ENCODE peak calls at places on chromosome 7, in four cellular contexts. V, J, R and S are unnamed samples.

GRCh38 chr7:126426652-126427051 is 826.1 kb downstream of the GRM8 start:
- DNase-seq in J (no peak), V (no peak), R (no peak), S (no peak)

GRCh38 chr7:139078911-139079310 is 30.6 kb downstream of the ZC3HAV1 start:
- DNase-seq in V (no peak), R (no peak), J (no peak), S (no peak)

GRCh38 chr7:44138698-44139097 is 2.4 kb downstream of the MYL7 start:
- DNase-seq in R (no peak), V (no peak), J (no peak), S (no peak)

GRCh38 chr7:143884978-143885559 is 16.9 kb downstream of the TCAF1 start:
- DNase-seq in R (no peak), J (peak), V (no peak), S (no peak)

GRCh38 chr7:41756783-41757182 is 53.9 kb upstream of the INHBA start:
- DNase-seq in V (no peak), R (no peak), J (no peak), S (no peak)

GRCh38 chr7:207418-208127 is 15.2 kb downstream of the FAM20C start:
- DNase-seq in R (no peak), V (no peak), J (no peak), S (no peak)

GRCh38 chr7:74009719-74010118 is 18.3 kb upstream of the ELN start:
- DNase-seq in J (no peak), R (no peak), V (peak), S (no peak)

GRCh38 chr7:136496526-136496925 is 371.9 kb upstream of the CHRM2 start:
- DNase-seq in V (no peak), R (no peak), J (no peak), S (no peak)

GRCh38 chr7:44646176-44646920 is 39.9 kb downstream of the OGDH start:
- DNase-seq in J (no peak), V (no peak), R (peak), S (no peak)

GRCh38 chr7:11786186-11786585 is 45.8 kb downstream of the THSD7A start:
- DNase-seq in V (no peak), J (no peak), R (no peak), S (no peak)

GRCh38 chr7:123070702-123071286 is 75.3 kb upstream of the TAS2R16 start:
- DNase-seq in J (no peak), V (no peak), R (no peak), S (peak)

GRCh38 chr7:112366886-112367285 is 83.4 kb upstream of the IFRD1 start:
- DNase-seq in V (no peak), J (no peak), R (no peak), S (no peak)

GRCh38 chr7:80967536-80968297 is 48.9 kb upstream of the SEMA3C start:
- DNase-seq in V (no peak), J (no peak), R (no peak), S (no peak)

GRCh38 chr7:69811682-69812344 is 213.5 kb downstream of the AUTS2 start:
- DNase-seq in J (no peak), V (no peak), R (no peak), S (no peak)

GRCh38 chr7:115618676-115619075 is 411.9 kb downstream of the TFEC start:
- DNase-seq in J (no peak), V (no peak), R (no peak), S (no peak)

GRCh38 chr7:132776105-132776504 is 199.8 kb upstream of the PLXNA4 start:
- DNase-seq in V (no peak), R (no peak), J (no peak), S (no peak)

GRCh38 chr7:82164813-82165212 is 278.8 kb downstream of the CACNA2D1 start:
- DNase-seq in J (no peak), R (peak), V (no peak), S (peak)

GRCh38 chr7:13282377-13282980 is 595.0 kb downstream of the ARL4A start:
- DNase-seq in V (no peak), R (no peak), J (no peak), S (peak)

GRCh38 chr7:93146036-93146435 is 2.1 kb downstream of the SAMD9L start:
- DNase-seq in R (no peak), J (no peak), V (no peak), S (no peak)